ENCODE peak calls at places on chromosomes 2 and 18, in eight cellular contexts. V, L, R, C, B, F, S and W are unnamed samples.

GRCh38 chr2:65300134-65300771 is 72.6 kb downstream of the ACTR2 start:
- DNase-seq in B (no peak), R (no peak), V (no peak), S (peak), C (no peak), F (no peak), L (peak), W (peak)

GRCh38 chr2:246489-247145 is 17.2 kb downstream of the SH3YL1 start:
- DNase-seq in S (peak), L (peak), C (peak), R (peak), V (peak), B (peak), F (peak), W (no peak)

GRCh38 chr2:162125138-162125537 is 26.9 kb downstream of the GCG start:
- DNase-seq in C (no peak), B (no peak), F (no peak), V (no peak), R (no peak), L (peak), S (no peak), W (no peak)

GRCh38 chr2:36399050-36399449 is 43.5 kb downstream of the CRIM1 start:
- DNase-seq in B (no peak), V (no peak), S (no peak), C (no peak), F (no peak), L (no peak), R (no peak), W (no peak)

GRCh38 chr2:106085441-106085911 is 108.6 kb downstream of the UXS1 start:
- DNase-seq in F (peak), R (no peak), C (no peak), L (peak), V (peak), B (peak), S (peak), W (no peak)

GRCh38 chr2:108182489-108182888 is 57.3 kb upstream of the SULT1C3 start:
- DNase-seq in F (peak), B (peak), V (no peak), C (no peak), S (peak), R (no peak), L (no peak), W (no peak)

GRCh38 chr2:204027105-204027504 is 90.5 kb downstream of the ICOS start:
- DNase-seq in F (no peak), C (no peak), S (no peak), V (peak), R (no peak), L (peak), B (no peak), W (no peak)

GRCh38 chr2:48600204-48600813 is 17.3 kb upstream of the GTF2A1L start:
- DNase-seq in S (no peak), V (peak), L (peak), C (no peak), F (peak), B (peak), R (no peak), W (no peak)

GRCh38 chr2:36861896-36862295 is 104.4 kb downstream of the STRN start:
- DNase-seq in F (no peak), B (no peak), V (no peak), C (no peak), R (no peak), L (no peak), S (no peak), W (no peak)

GRCh38 chr2:75381032-75381431 is 179.7 kb downstream of the EVA1A start:
- DNase-seq in L (no peak), S (no peak), F (no peak), B (no peak), C (no peak), R (no peak), V (no peak), W (no peak)

GRCh38 chr18:79788096-79789085 is 9.3 kb upstream of the KCNG2 start:
- DNase-seq in F (no peak), V (no peak), S (no peak), C (no peak), L (no peak), R (no peak), B (no peak), W (no peak)

GRCh38 chr18:10465157-10465990 is 10.9 kb downstream of the APCDD1 start:
- DNase-seq in L (no peak), B (no peak), V (no peak), S (no peak), R (no peak), C (no peak), F (no peak), W (no peak)

GRCh38 chr2:31430439-31431165 is 16.1 kb upstream of the XDH start:
- DNase-seq in F (no peak), S (no peak), B (no peak), C (no peak), R (no peak), V (peak), L (no peak), W (no peak)

GRCh38 chr2:238701907-238702206 is 146.0 kb upstream of the TWIST2 start:
- DNase-seq in F (no peak), S (peak), R (no peak), V (no peak), L (no peak), B (no peak), C (no peak), W (no peak)

GRCh38 chr2:160632576-160632975 is 139.0 kb upstream of the RBMS1 start:
- DNase-seq in C (no peak), S (no peak), F (no peak), V (no peak), B (no peak), R (no peak), L (no peak), W (no peak)

GRCh38 chr2:61536086-61536722 is 2.0 kb downstream of the XPO1 start:
- DNase-seq in B (peak), V (no peak), F (no peak), L (peak), S (no peak), C (no peak), R (no peak), W (peak)

GRCh38 chr18:723541-723940 is 11.1 kb upstream of the ENOSF1 start:
- DNase-seq in F (no peak), L (no peak), R (no peak), C (no peak), B (no peak), S (no peak), V (no peak), W (no peak)

GRCh38 chr2:119086327-119086726 is 72.2 kb downstream of the C1QL2 start:
- DNase-seq in R (no peak), L (no peak), B (no peak), F (no peak), V (no peak), C (no peak), S (peak), W (no peak)

GRCh38 chr2:232523682-232524597 is 2.0 kb upstream of the CHRND start:
- DNase-seq in V (peak), C (no peak), S (peak), F (peak), B (peak), R (no peak), L (peak), W (no peak)

GRCh38 chr2:14535156-14535555 is 97.4 kb upstream of the LRATD1 start:
- DNase-seq in L (no peak), V (peak), C (no peak), B (no peak), R (no peak), F (no peak), S (no peak), W (no peak)

GRCh38 chr2:208250401-208250800 is 4.5 kb downstream of the IDH1 start:
- DNase-seq in B (no peak), V (peak), L (peak), S (no peak), R (no peak), C (no peak), F (peak), W (no peak)

DNA sequence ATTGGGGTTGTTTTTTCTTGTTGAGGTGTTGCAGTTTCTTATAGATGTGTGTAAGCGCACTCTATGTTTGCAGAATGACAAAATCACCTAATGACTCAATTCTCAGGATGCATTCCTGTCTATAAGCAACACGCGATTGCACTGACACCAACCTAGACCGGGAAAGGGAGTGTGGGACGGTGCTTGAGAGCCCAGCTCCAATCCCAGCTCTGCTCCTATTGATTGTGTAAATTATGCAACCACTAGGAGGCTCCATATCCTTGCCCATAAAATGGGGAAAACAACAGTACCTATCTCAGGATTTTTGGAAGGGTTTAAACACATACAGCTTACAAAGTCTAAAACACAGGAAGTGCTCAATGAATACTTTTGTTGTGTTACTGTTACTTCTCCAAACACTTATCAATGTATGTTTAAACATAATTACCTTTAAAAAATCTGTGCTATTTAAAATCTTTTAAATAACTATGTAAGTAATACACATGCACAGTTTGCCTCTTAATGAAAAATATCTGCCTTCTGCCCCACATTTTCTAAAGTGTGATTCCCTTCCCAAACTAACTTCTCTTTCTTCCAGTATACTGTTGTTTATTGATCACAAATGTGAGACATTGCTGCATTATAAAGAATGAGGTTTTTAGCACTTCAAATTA is 132.5 kb downstream of the SPHKAP start:
- DNase-seq in R (no peak), F (no peak), C (no peak), L (peak), S (peak), B (peak), V (peak), W (peak)
- TF ChIP-seq CTCF in R (peak), F (no peak), C (peak), L (peak), S (no peak), B (peak), V (peak), W (peak)

GRCh38 chr2:129193961-129194360 is 785.5 kb upstream of the RAB6C start:
- DNase-seq in L (no peak), V (no peak), S (no peak), B (peak), C (no peak), R (no peak), F (no peak), W (no peak)
- TF ChIP-seq CTCF in L (no peak), V (no peak), S (no peak), B (no peak), C (no peak), R (no peak), F (no peak), W (no peak)

GRCh38 chr2:164495491-164496223 is 125.6 kb downstream of the GRB14 start:
- DNase-seq in B (peak), L (peak), F (no peak), R (no peak), C (no peak), V (peak), S (no peak), W (no peak)
- TF ChIP-seq CTCF in B (peak), L (peak), F (no peak), R (peak), C (no peak), V (peak), S (no peak), W (peak)

DNA sequence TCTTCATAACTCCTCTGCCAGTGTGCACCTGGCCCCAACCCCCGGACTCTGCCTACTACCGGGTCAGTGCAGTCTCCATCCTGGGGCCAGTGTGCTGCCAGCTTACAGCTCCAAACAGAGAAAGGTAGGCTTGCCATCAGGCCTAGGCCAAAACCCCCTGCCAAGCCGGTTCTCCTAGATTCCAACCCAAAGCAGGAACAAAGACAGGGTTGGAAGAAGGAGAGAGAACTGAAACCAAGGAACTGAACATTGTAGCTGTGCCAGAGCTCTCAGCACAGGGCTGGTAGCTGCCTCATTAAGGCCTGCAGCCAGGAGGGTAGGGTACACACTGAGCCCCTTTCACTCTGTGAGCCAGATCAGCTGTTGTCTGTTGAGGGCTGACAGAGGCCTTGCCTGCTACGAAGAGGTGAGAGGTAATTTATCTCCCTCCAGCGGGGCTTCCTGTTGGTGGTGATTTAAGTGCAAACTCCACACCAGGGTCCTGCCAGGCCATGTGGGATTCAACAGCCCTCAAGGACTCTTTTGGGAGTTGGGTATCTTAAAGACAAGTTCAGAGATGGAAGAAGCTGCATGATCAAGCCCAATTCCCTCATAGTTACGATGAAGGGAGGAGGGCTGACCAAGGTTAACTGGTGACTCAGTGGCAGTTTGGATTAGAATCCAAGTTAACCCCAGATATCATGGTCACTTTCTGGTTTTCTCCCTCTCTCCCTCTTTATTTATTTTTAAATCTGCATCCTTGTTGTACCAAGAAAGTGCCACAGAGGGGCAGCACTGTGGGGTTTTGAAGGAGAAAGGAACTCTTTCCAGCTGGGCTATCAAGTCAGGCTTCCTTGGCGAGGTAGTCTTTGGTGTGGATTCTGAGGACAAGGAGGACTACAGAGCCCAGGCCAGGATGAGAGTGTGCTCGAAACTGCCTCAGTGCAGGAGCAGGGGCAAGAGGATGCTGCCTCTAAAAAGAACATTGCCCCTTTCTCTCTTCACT is 48.1 kb downstream of the CYRIA start:
- DNase-seq in V (no peak), C (no peak), R (no peak), L (peak), B (peak), S (no peak), F (no peak), W (no peak)
- TF ChIP-seq CTCF in V (peak), C (no peak), R (peak), L (peak), B (peak), S (peak), F (peak), W (no peak)

DNA sequence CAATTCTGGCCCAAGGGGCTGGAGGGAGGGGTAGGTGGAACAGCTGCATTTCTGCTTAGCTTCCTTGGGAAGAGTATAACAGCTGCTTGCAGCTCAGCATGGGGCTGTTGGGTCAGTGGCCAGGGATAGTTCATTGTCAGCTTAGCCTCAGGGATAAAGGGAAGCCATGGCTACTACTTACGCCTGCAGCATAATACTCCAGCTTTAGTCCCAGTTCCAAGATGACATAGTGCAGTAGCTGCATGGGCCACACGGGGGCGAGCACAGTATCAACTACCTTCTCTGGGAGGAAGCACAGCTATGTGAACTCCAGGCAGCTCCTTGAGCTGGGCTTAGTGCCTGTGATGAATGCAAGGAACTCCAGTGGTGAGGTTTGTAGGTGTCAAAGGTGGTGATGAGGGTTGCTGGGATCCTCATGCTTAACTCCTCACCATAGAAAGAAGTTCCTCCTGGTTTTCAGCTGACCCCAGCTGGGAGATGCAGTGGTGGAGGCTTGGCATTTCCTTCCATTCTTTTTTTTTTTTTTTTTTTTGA is 35.4 kb upstream of the RHOB start:
- DNase-seq in F (peak), R (no peak), S (peak), C (peak), V (peak), B (peak), L (peak), W (peak)
- TF ChIP-seq CTCF in F (peak), R (peak), S (peak), C (peak), V (peak), B (peak), L (peak), W (peak)

DNA sequence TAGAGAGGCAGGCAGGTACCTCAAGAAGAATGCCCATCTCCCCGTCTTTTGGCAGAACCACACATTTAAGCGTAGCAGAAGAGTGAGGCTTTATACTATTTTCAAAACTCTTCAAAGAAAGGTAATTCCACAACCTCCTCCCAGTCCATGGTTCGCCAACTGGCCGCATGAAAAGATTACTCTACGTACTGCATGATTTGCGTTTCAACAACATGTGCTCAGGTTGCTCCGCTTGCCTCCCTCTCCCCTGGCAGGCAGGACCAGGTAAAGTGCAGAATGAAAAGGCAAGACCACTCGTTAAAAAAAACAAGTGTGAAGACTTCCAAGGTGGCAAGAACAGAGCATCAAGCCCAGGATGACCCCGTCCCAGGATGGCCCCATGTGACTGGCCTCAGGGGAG is 143.7 kb downstream of the SP3 start:
- DNase-seq in F (no peak), L (no peak), C (no peak), B (no peak), V (no peak), R (no peak), S (no peak), W (no peak)
- TF ChIP-seq CTCF in F (no peak), L (no peak), C (no peak), B (no peak), V (no peak), R (no peak), S (no peak), W (no peak)